ENCODE peak calls at places on chromosomes 13 and 19, in four cellular contexts. G is HEK293T, W is HepG2, I is GM12878. O is an unnamed sample.

GRCh38 chr13:97310809-97311436 is 88.8 kb downstream of the MBNL2 start:
- DNase-seq in W (no peak), G (no peak), I (no peak), O (no peak)

GRCh38 chr13:88754141-88754540 is 1083.0 kb downstream of the SLITRK5 start:
- DNase-seq in G (no peak), I (no peak), W (no peak), O (no peak)

GRCh38 chr13:20404488-20405222 is 121.0 kb downstream of the CRYL1 start:
- DNase-seq in W (no peak), G (no peak), I (no peak), O (no peak)

GRCh38 chr19:13492128-13492527 is 14.2 kb downstream of the CACNA1A start:
- DNase-seq in I (no peak), G (no peak), W (no peak), O (no peak)

GRCh38 chr13:101755228-101755887 is 302.9 kb downstream of the ITGBL1 start:
- DNase-seq in W (no peak), I (no peak), G (no peak), O (no peak)

GRCh38 chr13:46679369-46680180 is 117.4 kb downstream of the ESD start:
- DNase-seq in G (no peak), I (peak), W (peak), O (no peak)

GRCh38 chr19:41908724-41909464 is 19.4 kb downstream of the ERFL start:
- DNase-seq in G (no peak), W (no peak), I (no peak), O (no peak)

GRCh38 chr19:13129384-13129783 is 11.3 kb downstream of the NACC1 start:
- DNase-seq in I (no peak), W (no peak), G (no peak), O (no peak)

GRCh38 chr19:55113570-55114039 is 3.8 kb downstream of the PPP1R12C start:
- DNase-seq in G (peak), W (peak), I (no peak), O (peak)

GRCh38 chr13:21691928-21692327 is 21.1 kb downstream of the FGF9 start:
- DNase-seq in I (no peak), G (no peak), W (no peak), O (no peak)

GRCh38 chr19:10206226-10206873 is 11.6 kb upstream of the DNMT1 start:
- DNase-seq in W (peak), I (no peak), G (no peak), O (no peak)

GRCh38 chr19:57034544-57034943 is 85.2 kb upstream of the USP29 start:
- DNase-seq in W (peak), I (no peak), G (no peak), O (no peak)

GRCh38 chr13:59447846-59448620 is 715.7 kb downstream of the DIAPH3 start:
- DNase-seq in I (no peak), G (no peak), W (peak), O (no peak)

GRCh38 chr19:50693064-50693975 is 26.3 kb downstream of the SHANK1 start:
- DNase-seq in I (no peak), W (no peak), G (no peak), O (no peak)

GRCh38 chr13:79382545-79383275 is 23.3 kb downstream of the RBM26 start:
- DNase-seq in G (no peak), I (no peak), W (no peak), O (no peak)

GRCh38 chr19:16373989-16374388 is 49.4 kb downstream of the KLF2 start:
- DNase-seq in I (no peak), W (no peak), G (no peak), O (no peak)

GRCh38 chr13:113803409-113804016 is 44.5 kb downstream of the TMEM255B start:
- DNase-seq in W (no peak), I (no peak), G (no peak), O (no peak)

GRCh38 chr13:104592127-104592526 is 1525.9 kb upstream of the SLC10A2 start:
- DNase-seq in I (no peak), G (no peak), W (no peak), O (no peak)

GRCh38 chr19:30344446-30345425 is 27.4 kb upstream of the ZNF536 start:
- DNase-seq in G (no peak), I (no peak), W (no peak), O (no peak)

GRCh38 chr13:98222081-98222554 is 45.0 kb upstream of the RNF113B start:
- DNase-seq in G (no peak), I (no peak), W (no peak), O (no peak)

GRCh38 chr19:4518345-4519171 is at the start of gene PLIN4:
- DNase-seq in W (peak), G (no peak), I (no peak), O (no peak)

GRCh38 chr19:42498387-42498786 is 29.9 kb downstream of the CEACAM1 start:
- DNase-seq in W (peak), I (no peak), G (no peak), O (no peak)

GRCh38 chr13:34070006-34070405 is 252.1 kb downstream of the RFC3 start:
- DNase-seq in I (no peak), W (no peak), G (no peak), O (no peak)

GRCh38 chr13:22014469-22014868 is 343.6 kb downstream of the FGF9 start:
- DNase-seq in I (no peak), G (no peak), W (no peak), O (no peak)

GRCh38 chr13:28000567-28000966 is 12.1 kb upstream of the URAD start:
- DNase-seq in W (no peak), I (no peak), G (no peak), O (no peak)

GRCh38 chr19:29880498-29881081 is 61.4 kb upstream of the URI1 start:
- DNase-seq in G (no peak), I (no peak), W (no peak), O (no peak)

GRCh38 chr19:434152-434960 is 25.4 kb upstream of the C2CD4C start:
- DNase-seq in W (no peak), I (no peak), G (no peak), O (no peak)

GRCh38 chr13:57018915-57019314 is 121.8 kb upstream of the PRR20A start:
- DNase-seq in W (no peak), G (no peak), I (no peak), O (no peak)

DNA sequence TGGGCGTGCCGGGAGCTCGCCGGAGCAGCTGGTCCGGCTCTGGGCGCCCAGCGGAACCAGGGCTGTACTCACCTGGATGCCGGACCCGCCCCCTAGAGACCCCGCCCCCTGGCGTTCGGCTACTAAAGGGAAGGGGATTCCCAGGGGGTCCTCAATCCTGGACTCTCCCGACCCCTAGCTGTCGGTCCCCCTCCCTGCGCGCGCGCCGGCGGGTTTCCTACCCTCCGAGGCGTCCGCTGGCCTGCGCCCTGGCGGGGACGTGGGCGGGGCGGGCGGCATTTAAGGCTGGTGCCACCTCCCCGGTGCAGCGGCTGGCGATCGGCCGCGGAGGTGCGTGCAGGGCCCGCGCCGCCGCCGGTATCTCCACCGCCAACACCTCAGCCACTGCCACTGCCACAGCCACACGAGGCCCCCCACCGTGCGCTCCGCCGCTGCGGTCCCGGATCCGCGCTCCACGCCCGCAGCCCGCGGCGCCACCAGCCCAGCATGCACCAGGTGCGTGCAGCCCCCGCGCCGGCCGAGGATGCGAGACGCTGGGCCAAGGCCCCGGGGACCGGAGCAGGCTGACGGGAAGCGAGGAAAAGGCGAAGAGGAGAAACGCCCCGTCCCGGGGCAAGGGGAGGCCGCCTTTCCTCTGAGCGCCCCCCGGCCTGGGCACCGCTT is at the start of gene ATP12A:
- DNase-seq in W (no peak), G (peak), I (no peak), O (no peak)
- TF ChIP-seq TARDBP in W (no peak), G (no peak), I (no peak), O (no peak)

DNA sequence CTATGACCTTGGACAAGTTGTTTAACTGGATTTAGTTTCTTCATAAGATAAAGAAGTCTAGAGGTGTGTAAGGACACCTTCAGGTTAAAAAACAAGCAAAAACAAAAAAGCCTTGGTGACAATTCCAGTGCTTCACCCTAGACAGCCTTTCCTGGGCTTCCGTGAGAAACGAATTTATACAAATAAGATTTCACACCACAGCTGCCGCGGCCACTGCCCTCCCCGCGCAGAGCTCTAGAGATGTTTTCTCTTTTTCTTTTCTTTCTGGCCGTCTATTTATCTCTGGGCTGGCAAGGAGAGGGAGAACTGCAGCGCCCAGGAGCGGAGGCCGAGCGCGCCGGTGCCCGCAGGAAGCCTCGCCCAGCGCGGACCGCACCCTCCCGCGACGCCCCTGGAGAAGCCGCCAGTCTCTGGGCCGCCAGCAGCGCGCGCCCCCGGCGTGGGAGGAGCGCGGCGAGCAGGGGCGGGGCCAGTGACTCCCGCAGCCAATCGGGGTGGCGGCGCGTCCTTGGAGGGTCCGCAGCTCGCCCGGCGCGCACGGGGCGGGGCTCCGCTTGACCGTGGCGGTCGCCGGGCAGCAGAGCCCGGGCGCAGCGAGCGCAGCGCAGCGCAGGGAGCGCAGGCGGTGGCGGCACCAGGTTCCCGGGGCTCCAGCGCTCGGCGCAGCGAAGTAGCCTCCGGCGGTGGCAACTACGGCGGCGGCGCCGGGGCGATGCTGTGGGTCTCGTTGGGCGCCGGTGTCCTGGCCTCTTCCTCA is 107.0 kb downstream of the RXFP2 start:
- DNase-seq in W (peak), I (peak), G (peak), O (peak)
- TF ChIP-seq TARDBP in W (no peak), I (no peak), G (no peak), O (no peak)

DNA sequence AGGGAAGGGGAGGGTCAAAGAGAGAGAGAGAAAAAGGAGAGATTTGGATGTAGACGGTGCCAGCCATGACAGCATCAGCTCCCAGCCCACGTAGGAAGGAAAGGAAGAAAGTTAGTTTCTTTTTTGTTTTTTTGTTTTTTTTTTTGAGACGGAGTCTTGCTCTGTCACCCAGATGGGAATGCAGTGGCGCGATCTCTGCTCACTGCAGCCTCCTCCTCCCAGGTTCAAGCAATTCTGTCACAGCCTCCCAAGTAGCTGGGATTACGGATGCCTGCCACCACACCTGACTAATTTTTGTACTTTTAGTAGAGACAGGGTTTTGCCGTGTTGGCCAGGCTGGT is 27.6 kb downstream of the ELL start:
- DNase-seq in W (no peak), G (no peak), I (no peak), O (no peak)
- TF ChIP-seq TARDBP in W (no peak), G (no peak), I (no peak), O (no peak)

DNA sequence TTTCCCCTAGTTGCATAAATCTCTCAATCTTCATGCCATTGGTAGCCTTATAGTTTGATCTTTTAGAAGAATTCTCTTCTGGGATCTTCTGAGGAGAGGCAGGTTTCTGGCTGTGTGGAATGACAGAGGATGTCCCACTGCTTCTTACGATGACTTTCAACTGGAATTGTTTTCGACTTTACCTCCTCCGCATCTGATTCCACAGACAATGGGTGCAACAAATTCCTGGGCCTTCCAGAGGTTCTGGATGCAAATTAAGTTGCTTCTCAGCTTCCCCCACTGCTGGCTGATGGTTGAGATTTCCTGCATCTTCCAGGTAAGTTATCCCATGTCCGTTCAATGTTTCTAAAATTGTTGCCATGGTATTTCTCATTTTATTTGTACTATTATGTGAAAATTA is 142.3 kb upstream of the TSC22D1 start:
- DNase-seq in W (no peak), G (no peak), I (no peak), O (no peak)
- TF ChIP-seq TARDBP in W (no peak), G (no peak), I (no peak), O (no peak)

DNA sequence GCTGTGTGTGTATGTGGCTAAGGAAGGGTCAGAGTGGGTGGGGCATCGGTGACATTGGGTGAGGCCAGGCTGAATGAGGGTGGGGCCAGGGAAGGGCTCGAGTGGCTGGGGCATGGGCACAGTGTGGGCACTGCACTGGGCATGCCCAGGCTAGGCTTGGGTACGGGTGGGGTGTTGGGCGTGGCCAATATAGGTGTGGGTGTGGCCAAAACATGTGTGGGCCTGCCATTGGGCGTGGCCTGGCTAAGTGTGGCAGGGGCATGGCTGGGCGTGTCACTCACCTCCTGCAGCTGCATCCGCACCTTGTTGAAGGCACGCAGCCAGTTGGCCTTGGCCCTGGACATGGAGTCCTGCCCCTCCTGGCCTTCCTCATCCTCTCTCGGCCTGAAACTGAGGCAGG is 33.2 kb downstream of the UNC13A start:
- DNase-seq in I (no peak), W (no peak), G (no peak), O (peak)
- TF ChIP-seq TARDBP in I (no peak), W (no peak), G (no peak), O (no peak)

DNA sequence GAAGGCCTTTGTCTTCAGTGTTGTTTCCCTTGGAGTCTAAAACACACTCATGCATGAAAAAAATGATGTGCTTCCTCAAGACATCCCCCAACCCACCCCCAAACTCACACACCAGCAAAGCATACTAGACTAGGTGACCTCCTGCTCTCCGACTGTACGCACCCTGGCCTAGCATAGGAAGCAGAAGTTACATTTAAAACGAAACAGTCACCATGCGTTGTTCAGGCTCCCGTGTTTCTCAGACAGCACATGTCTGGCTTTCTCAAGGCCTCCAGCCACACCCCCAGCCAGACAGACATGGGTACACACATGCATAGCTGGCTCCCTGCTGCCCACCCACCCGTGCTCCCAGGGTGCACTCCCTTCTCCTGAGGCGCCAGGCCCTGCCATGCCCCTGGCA is 28.7 kb upstream of the C1QTNF9 start:
- DNase-seq in G (no peak), W (no peak), I (peak), O (no peak)
- TF ChIP-seq TARDBP in G (no peak), W (no peak), I (no peak), O (no peak)

GRCh38 chr19:9183000-9183399 is 4.2 kb downstream of the OR7D2 start:
- DNase-seq in W (no peak), I (no peak), G (no peak), O (no peak)
- TF ChIP-seq TARDBP in W (no peak), I (no peak), G (no peak), O (no peak)

GRCh38 chr13:48506092-48506701 is 26.7 kb downstream of the RCBTB2 start:
- DNase-seq in W (no peak), G (no peak), I (no peak), O (no peak)
- TF ChIP-seq TARDBP in W (no peak), G (no peak), I (no peak), O (no peak)

GRCh38 chr13:93066187-93066586 is 160.4 kb upstream of the GPC6 start:
- DNase-seq in W (no peak), G (no peak), I (no peak), O (no peak)
- TF ChIP-seq TARDBP in W (no peak), G (no peak), I (no peak), O (no peak)

DNA sequence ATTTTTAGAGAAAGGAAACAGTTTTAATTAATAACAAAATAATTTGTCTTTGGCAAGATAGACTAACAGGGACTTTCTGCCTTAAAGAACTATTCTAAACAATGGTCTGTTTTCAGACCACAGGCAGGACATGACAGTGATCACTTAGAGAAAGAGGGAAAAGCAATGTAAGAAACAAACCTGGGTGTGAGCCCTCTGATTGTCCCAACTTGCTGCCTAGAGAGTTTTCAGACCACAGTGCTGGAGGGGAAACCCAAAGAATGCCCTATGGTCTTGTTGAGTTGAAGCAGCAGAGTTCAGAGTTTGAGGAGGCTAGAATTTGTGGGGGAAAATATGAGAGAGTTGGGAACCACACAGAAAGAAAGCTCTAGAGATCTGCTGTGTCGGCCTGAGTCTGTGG is 38.1 kb downstream of the DGKH start:
- DNase-seq in I (peak), W (no peak), G (no peak), O (no peak)
- TF ChIP-seq TARDBP in I (no peak), W (no peak), G (no peak), O (no peak)

O was measured in K562.